ENCODE peak calls at places on chromosomes 6 and 20, in nine cellular contexts. I is cardiac muscle cell, A is AG10803, C is brain microvascular endothelial cell, T is stomach, G is cardiac fibroblast, K is NB4, R is AG04450, M is pancreas. P is an unnamed sample.

GRCh38 chr6:30500421-30501069 is 11.2 kb downstream of the HLA-E start:
- DNase-seq in I (peak), A (peak), C (peak), T (no peak), G (peak), K (no peak), R (no peak), M (no peak), P (no peak)

GRCh38 chr6:94052754-94053153 is 633.4 kb upstream of the EPHA7 start:
- DNase-seq in I (peak), A (no peak), C (peak), T (no peak), G (no peak), K (no peak), R (no peak), M (no peak), P (no peak)

GRCh38 chr6:103153016-103153415 is 1706.7 kb downstream of the HACE1 start:
- DNase-seq in I (no peak), A (no peak), C (no peak), T (no peak), G (no peak), K (no peak), R (no peak), M (no peak), P (no peak)

GRCh38 chr6:15453186-15453585 is 207.3 kb downstream of the JARID2 start:
- DNase-seq in I (no peak), A (no peak), C (no peak), T (no peak), G (no peak), K (no peak), R (no peak), M (no peak), P (no peak)

GRCh38 chr6:74631558-74631957 is 574.3 kb downstream of the COL12A1 start:
- DNase-seq in I (no peak), A (peak), C (no peak), T (no peak), G (peak), K (no peak), R (no peak), M (no peak), P (peak)

GRCh38 chr20:1313236-1313964 is 15.5 kb downstream of the SDCBP2 start:
- DNase-seq in I (peak), A (peak), C (peak), T (peak), G (peak), K (peak), R (no peak), M (peak), P (no peak)

GRCh38 chr6:29558439-29559079 is 973 bp downstream of the UBD start:
- DNase-seq in I (no peak), A (no peak), C (no peak), T (no peak), G (no peak), K (no peak), R (no peak), M (no peak), P (no peak)

GRCh38 chr20:35235881-35236280 is 9.4 kb downstream of the MMP24 start:
- DNase-seq in I (no peak), A (no peak), C (no peak), T (no peak), G (no peak), K (no peak), R (no peak), M (no peak), P (no peak)

GRCh38 chr6:125019281-125019680 is 57.0 kb downstream of the RNF217 start:
- DNase-seq in I (no peak), A (no peak), C (no peak), T (no peak), G (no peak), K (no peak), R (no peak), M (no peak), P (no peak)

GRCh38 chr6:26327450-26328264 is 37.3 kb upstream of the BTN3A2 start:
- DNase-seq in I (peak), A (peak), C (peak), T (no peak), G (peak), K (peak), R (no peak), M (no peak), P (no peak)

GRCh38 chr20:51416532-51417244 is 125.8 kb downstream of the NFATC2 start:
- DNase-seq in I (no peak), A (no peak), C (no peak), T (no peak), G (no peak), K (no peak), R (no peak), M (no peak), P (no peak)

GRCh38 chr6:136365781-136366354 is 76.2 kb upstream of the BCLAF1 start:
- DNase-seq in I (no peak), A (no peak), C (no peak), T (peak), G (no peak), K (peak), R (no peak), M (no peak), P (no peak)

GRCh38 chr6:137160763-137161162 is 12.7 kb downstream of the IL22RA2 start:
- DNase-seq in I (peak), A (no peak), C (peak), T (no peak), G (peak), K (no peak), R (no peak), M (no peak), P (peak)

GRCh38 chr6:167937948-167938911 is 59.2 kb upstream of the KIF25 start:
- DNase-seq in I (no peak), A (peak), C (no peak), T (no peak), G (no peak), K (peak), R (no peak), M (no peak), P (no peak)

GRCh38 chr6:28743271-28743789 is 180.5 kb downstream of the TRIM27 start:
- DNase-seq in I (no peak), A (no peak), C (no peak), T (no peak), G (no peak), K (no peak), R (no peak), M (no peak), P (no peak)

GRCh38 chr6:159943101-159943632 is 25.7 kb upstream of the IGF2R start:
- DNase-seq in I (peak), A (peak), C (peak), T (no peak), G (peak), K (no peak), R (no peak), M (no peak), P (no peak)

GRCh38 chr6:39029156-39030011 is 19.2 kb upstream of the GLP1R start:
- DNase-seq in I (peak), A (no peak), C (peak), T (no peak), G (peak), K (peak), R (no peak), M (peak), P (no peak)
- TF ChIP-seq CTCF in I (peak), A (peak), C (peak), T (no peak), G (peak), K (peak), R (peak), M (peak), P (peak)

DNA sequence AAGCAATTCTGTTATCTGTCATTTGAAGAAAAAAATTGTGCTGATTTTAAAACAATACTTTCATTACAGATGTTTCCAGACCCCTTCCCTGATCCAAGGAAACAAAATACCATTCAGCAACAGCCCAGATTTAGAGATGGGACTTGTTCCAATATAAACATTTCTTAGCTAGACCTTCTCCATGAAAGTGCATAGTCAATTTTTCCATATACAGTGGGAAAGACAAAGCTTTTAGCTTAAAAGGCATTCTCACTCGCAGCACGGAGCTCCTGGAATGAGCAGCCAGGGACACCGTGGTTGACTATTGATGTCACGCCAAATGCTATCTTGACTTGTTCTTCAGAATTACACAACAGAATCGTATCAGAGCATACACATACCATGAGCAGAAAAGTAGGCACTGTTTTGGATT is 21.5 kb downstream of the LAMA4 start:
- DNase-seq in I (peak), A (peak), C (peak), T (no peak), G (peak), K (no peak), R (peak), M (no peak), P (no peak)
- H3K4me3 ChIP-seq in I (no peak), A (no peak), C (no peak), T (no peak), G (no peak), K (no peak), R (no peak), M (no peak), P (no peak)

GRCh38 chr20:47736570-47737152 is 48.6 kb downstream of the SULF2 start:
- DNase-seq in I (no peak), A (no peak), C (no peak), T (no peak), G (no peak), K (no peak), R (no peak), M (no peak), P (no peak)
- TF ChIP-seq CTCF in I (no peak), A (no peak), C (no peak), T (no peak), G (no peak), K (no peak), R (no peak), M (no peak), P (no peak)

DNA sequence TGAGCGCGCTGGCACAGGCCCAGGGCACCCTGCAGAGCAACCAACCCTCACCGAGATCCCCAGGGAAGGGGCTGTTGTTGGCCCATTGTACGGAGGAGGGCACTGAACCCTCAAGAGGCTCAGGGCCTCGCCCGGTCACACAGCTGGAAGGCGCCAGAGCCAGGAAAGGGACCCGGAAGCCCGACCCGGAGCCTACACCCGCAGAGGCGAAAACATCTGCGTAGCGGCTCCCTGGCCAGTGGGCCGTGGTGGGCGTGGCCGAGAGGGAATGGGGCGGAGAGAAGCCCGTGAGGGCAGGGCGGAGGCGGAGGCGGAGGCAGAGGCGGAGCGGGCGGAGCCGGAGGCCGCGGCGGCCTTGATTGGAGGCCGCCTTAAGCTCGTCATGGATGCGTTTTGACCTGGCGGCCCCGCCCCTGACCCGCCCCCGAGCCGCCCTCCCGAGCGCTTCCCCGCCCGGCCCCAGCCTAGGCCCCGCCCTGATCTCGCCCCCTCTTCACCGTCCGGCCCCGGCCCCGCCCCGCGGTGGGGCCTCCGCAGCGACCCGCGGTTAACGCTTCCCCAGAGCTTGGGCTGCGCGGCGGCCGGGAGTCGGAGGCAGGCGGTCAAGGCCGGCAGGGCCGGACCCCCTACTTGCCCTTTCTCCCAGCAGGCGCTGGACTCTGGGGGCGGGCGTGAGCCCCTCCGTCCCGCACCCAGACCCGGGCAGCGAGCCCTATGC is 2.1 kb upstream of the MRGBP start:
- DNase-seq in I (peak), A (peak), C (peak), T (peak), G (peak), K (peak), R (peak), M (peak), P (peak)
- H3K4me3 ChIP-seq in I (peak), A (peak), C (peak), T (peak), G (peak), K (peak), R (peak), M (peak), P (peak)

GRCh38 chr6:42084889-42085288 is 34.6 kb downstream of the TAF8 start:
- DNase-seq in I (no peak), A (no peak), C (no peak), T (no peak), G (no peak), K (no peak), R (no peak), M (no peak), P (no peak)

GRCh38 chr6:42086665-42087050 is 36.3 kb downstream of the TAF8 start:
- DNase-seq in I (no peak), A (no peak), C (no peak), T (no peak), G (no peak), K (no peak), R (no peak), M (no peak), P (no peak)

GRCh38 chr6:42088101-42088591 is 37.8 kb downstream of the TAF8 start:
- DNase-seq in I (peak), A (peak), C (no peak), T (no peak), G (peak), K (no peak), R (no peak), M (no peak), P (no peak)

GRCh38 chr6:42083530-42083929 is 33.2 kb downstream of the TAF8 start:
- DNase-seq in I (no peak), A (no peak), C (no peak), T (no peak), G (no peak), K (no peak), R (no peak), M (no peak), P (no peak)

DNA sequence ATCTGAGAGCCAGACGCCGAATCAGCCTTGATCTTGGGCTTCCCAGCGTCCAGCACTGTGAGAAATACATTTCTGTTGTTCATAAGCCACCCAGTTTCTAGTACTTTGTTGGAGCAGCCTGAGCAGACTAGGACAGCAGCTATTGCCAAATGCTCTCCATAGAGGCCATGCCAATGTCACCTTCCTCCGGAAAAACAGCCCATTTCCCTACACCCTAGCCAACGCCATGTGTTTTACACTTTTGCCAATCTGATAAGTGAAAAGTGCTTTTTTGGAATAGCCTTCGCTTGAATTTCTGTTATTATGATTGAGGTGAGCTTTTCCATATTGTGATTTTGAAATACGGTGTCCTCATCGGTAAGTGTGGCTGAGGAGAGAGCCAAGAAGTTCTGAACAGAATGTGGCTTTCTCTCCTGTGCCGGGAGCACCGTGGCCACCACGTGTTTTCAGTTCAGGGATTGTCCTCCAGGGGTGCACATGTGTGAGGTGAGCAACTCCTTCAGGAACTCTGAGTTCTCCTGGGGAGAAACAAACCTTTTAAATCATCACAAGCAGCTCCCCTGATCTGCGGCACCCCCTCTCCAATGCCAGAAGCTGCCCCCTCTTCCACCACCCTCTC is 35.8 kb downstream of the TAF8 start:
- DNase-seq in I (no peak), A (no peak), C (no peak), T (peak), G (no peak), K (no peak), R (no peak), M (no peak), P (no peak)
- TF ChIP-seq CTCF in I (peak), A (peak), C (peak), T (peak), G (peak), K (peak), R (peak), M (peak), P (peak)